ENCODE peak calls at places on chromosomes 5 and 9, in seven cellular contexts. One of them, this sample, is unnamed.

GRCh38 chr5:36944607-36945225 is 68.1 kb downstream of the NIPBL start:
- DNase-seq in stomach: no peak
- DNase-seq in sigmoid colon: no peak
- DNase-seq in ovary: no peak
- DNase-seq in heart left ventricle: no peak
- DNase-seq in heart right ventricle: no peak
- DNase-seq in HCT116: peak; percentile 51
- DNase-seq in this sample: no peak

GRCh38 chr5:59562756-59563389 is 330.7 kb downstream of the PDE4D start:
- DNase-seq in heart right ventricle: no peak
- DNase-seq in heart left ventricle: no peak
- DNase-seq in sigmoid colon: no peak
- DNase-seq in stomach: peak; percentile 42
- DNase-seq in ovary: no peak
- DNase-seq in HCT116: no peak
- DNase-seq in this sample: peak; percentile 44

GRCh38 chr5:36874465-36874864 is 2.1 kb upstream of the NIPBL start:
- DNase-seq in heart right ventricle: no peak
- DNase-seq in stomach: no peak
- DNase-seq in heart left ventricle: no peak
- DNase-seq in sigmoid colon: no peak
- DNase-seq in ovary: no peak
- DNase-seq in HCT116: no peak
- DNase-seq in this sample: no peak

GRCh38 chr5:126104951-126105350 is 318.3 kb upstream of the GRAMD2B start:
- DNase-seq in HCT116: no peak
- DNase-seq in heart left ventricle: no peak
- DNase-seq in stomach: no peak
- DNase-seq in sigmoid colon: no peak
- DNase-seq in ovary: no peak
- DNase-seq in heart right ventricle: no peak
- DNase-seq in this sample: no peak

GRCh38 chr5:27810458-27810857 is 772.1 kb upstream of the CDH9 start:
- DNase-seq in sigmoid colon: no peak
- DNase-seq in ovary: no peak
- DNase-seq in HCT116: no peak
- DNase-seq in heart left ventricle: no peak
- DNase-seq in stomach: no peak
- DNase-seq in heart right ventricle: no peak
- DNase-seq in this sample: no peak

GRCh38 chr9:68706579-68707201 is 1.6 kb downstream of the PIP5K1B start:
- DNase-seq in heart left ventricle: no peak
- DNase-seq in heart right ventricle: no peak
- DNase-seq in stomach: no peak
- DNase-seq in sigmoid colon: no peak
- DNase-seq in HCT116: no peak
- DNase-seq in ovary: no peak
- DNase-seq in this sample: no peak

GRCh38 chr9:95857896-95858295 is 17.6 kb upstream of the ERCC6L2 start:
- DNase-seq in ovary: no peak
- DNase-seq in heart right ventricle: no peak
- DNase-seq in stomach: no peak
- DNase-seq in heart left ventricle: no peak
- DNase-seq in HCT116: no peak
- DNase-seq in sigmoid colon: no peak
- DNase-seq in this sample: no peak

GRCh38 chr5:17398439-17398838 is 99.6 kb upstream of the TAF11L2 start:
- DNase-seq in ovary: no peak
- DNase-seq in stomach: no peak
- DNase-seq in heart left ventricle: no peak
- DNase-seq in heart right ventricle: no peak
- DNase-seq in HCT116: no peak
- DNase-seq in sigmoid colon: no peak
- DNase-seq in this sample: no peak

GRCh38 chr5:125137535-125137934 is 391.1 kb upstream of the ZNF608 start:
- DNase-seq in sigmoid colon: no peak
- DNase-seq in stomach: no peak
- DNase-seq in heart left ventricle: no peak
- DNase-seq in heart right ventricle: no peak
- DNase-seq in HCT116: no peak
- DNase-seq in ovary: no peak
- DNase-seq in this sample: no peak

GRCh38 chr9:37507586-37508134 is 21.9 kb downstream of the POLR1E start:
- DNase-seq in heart right ventricle: no peak
- DNase-seq in sigmoid colon: no peak
- DNase-seq in HCT116: no peak
- DNase-seq in stomach: no peak
- DNase-seq in heart left ventricle: no peak
- DNase-seq in ovary: no peak
- DNase-seq in this sample: no peak

GRCh38 chr5:1911773-1912235 is 29.1 kb upstream of the IRX4 start:
- DNase-seq in sigmoid colon: peak; percentile 28
- DNase-seq in heart left ventricle: no peak
- DNase-seq in ovary: no peak
- DNase-seq in HCT116: no peak
- DNase-seq in stomach: no peak
- DNase-seq in heart right ventricle: no peak
- DNase-seq in this sample: peak; percentile 9

DNA sequence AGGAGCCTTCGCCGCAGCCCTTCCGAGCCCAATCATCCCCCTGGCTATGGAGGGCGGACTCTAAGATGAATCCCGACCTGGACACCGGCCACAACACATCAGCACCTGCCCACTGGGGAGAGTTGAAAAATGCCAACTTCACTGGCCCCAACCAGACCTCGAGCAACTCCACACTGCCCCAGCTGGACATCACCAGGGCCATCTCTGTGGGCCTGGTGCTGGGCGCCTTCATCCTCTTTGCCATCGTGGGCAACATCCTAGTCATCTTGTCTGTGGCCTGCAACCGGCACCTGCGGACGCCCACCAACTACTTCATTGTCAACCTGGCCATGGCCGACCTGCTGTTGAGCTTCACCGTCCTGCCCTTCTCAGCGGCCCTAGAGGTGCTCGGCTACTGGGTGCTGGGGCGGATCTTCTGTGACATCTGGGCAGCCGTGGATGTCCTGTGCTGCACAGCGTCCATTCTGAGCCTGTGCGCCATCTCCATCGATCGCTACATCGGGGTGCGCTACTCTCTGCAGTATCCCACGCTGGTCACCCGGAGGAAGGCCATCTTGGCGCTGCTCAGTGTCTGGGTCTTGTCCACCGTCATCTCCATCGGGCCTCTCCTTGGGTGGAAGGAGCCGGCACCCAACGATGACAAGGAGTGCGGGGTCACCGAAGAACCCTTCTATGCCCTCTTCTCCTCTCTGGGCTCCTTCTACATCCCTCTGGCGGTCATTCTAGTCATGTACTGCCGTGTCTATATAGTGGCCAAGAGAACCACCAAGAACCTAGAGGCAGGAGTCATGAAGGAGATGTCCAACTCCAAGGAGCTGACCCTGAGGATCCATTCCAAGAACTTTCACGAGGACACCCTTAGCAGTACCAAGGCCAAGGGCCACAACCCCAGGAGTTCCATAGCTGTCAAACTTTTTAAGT is 819 bp downstream of the ADRA1B start:
- DNase-seq in heart left ventricle: no peak
- DNase-seq in sigmoid colon: no peak
- DNase-seq in HCT116: no peak
- DNase-seq in stomach: no peak
- DNase-seq in heart right ventricle: no peak
- DNase-seq in ovary: no peak
- DNase-seq in this sample: no peak
- H3K4me3 ChIP-seq in heart left ventricle: peak overlapping the region; percentile 55
- H3K4me3 ChIP-seq in sigmoid colon: peak overlapping the region; percentile 48
- H3K4me3 ChIP-seq in HCT116: no peak overlapping the region
- H3K4me3 ChIP-seq in stomach: peak overlapping the region; percentile 44
- H3K4me3 ChIP-seq in heart right ventricle: peak overlapping the region; percentile 46
- H3K4me3 ChIP-seq in ovary: peak overlapping the region; percentile 42
- H3K4me3 ChIP-seq in this sample: no peak overlapping the region

DNA sequence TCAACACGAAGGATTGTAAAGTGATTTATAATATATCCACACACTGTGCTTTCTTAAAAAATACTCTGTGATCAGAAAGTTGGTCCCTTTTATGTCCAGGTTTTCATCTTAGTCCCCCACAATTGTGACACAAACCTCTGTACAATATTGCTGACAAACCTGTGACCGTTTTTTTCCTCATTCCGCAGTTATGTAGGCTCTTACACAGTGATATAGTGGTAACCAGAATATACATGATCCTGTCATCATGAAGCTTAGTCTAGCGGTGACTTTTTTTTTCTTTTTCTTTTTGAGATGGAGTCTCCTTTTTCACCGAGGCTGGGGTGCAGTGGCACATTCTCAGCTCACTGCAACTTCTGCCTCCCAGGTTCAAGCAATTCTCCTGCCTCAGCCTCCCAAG is 8.7 kb downstream of the ANP32B start:
- DNase-seq in HCT116: no peak
- DNase-seq in sigmoid colon: no peak
- DNase-seq in ovary: no peak
- DNase-seq in heart left ventricle: no peak
- DNase-seq in heart right ventricle: no peak
- DNase-seq in stomach: no peak
- DNase-seq in this sample: no peak
- H3K4me1 ChIP-seq in HCT116: peaks cover 15% of the 10 kb centered on the region
- H3K4me1 ChIP-seq in sigmoid colon: peaks cover 71% of the 10 kb centered on the region
- H3K4me1 ChIP-seq in ovary: peaks cover 5% of the 10 kb centered on the region
- H3K4me1 ChIP-seq in heart left ventricle: peaks cover 26% of the 10 kb centered on the region
- H3K4me1 ChIP-seq in heart right ventricle: peaks cover 52% of the 10 kb centered on the region
- H3K4me1 ChIP-seq in stomach: peaks cover 83% of the 10 kb centered on the region
- H3K4me1 ChIP-seq in this sample: peaks cover 26% of the 10 kb centered on the region

GRCh38 chr5:25006734-25007133 is 362.0 kb upstream of the CDH10 start:
- DNase-seq in ovary: no peak
- DNase-seq in heart right ventricle: no peak
- DNase-seq in stomach: no peak
- DNase-seq in sigmoid colon: no peak
- DNase-seq in heart left ventricle: no peak
- DNase-seq in HCT116: no peak
- DNase-seq in this sample: no peak
- TF ChIP-seq CTCF in ovary: no peak
- TF ChIP-seq CTCF in heart right ventricle: no peak
- TF ChIP-seq CTCF in stomach: no peak
- TF ChIP-seq CTCF in sigmoid colon: no peak
- TF ChIP-seq CTCF in heart left ventricle: no peak
- TF ChIP-seq CTCF in HCT116: no peak
- TF ChIP-seq CTCF in this sample: no peak

DNA sequence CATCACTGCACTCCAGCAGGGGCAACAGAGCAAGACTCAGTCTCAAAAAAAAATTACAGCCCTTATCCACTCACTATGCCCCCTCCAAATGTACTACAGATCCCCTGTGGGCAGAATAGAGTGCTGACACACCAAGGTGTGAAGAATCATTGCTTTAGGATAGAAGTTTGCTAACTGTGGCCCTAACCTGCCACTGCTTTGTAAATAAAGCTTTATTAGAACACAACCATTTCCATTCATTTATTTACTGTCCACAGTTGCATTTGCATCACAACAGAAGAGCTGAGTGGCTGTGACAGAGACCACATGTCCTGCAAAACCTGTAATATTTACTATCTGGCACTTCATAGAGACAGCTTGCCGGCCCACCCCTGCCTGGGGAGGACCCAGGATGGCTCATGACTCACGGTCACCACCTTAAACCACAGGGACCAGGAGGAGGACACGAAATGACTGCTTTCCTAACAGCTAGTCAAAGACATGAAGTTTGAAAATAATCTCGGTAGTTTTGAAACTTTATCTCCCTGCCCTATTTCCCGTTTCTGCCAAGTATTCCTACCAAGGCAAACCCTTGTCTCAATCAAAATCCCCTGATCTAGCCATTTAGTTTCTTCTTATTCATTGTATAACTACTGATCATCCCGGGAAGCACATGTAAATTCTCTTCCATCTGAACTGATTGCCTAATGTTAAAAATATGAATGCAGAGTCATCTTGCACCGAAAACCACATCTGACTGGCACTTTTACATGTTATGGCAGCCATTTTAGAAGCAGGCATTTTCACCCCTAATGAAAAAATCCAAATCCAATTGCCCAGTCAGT is 206.1 kb downstream of the SLIT3 start:
- DNase-seq in heart left ventricle: no peak
- DNase-seq in sigmoid colon: no peak
- DNase-seq in ovary: no peak
- DNase-seq in stomach: no peak
- DNase-seq in heart right ventricle: no peak
- DNase-seq in HCT116: no peak
- DNase-seq in this sample: no peak
- H3K4me3 ChIP-seq in heart left ventricle: no peak overlapping the region
- H3K4me3 ChIP-seq in sigmoid colon: no peak overlapping the region
- H3K4me3 ChIP-seq in ovary: no peak overlapping the region
- H3K4me3 ChIP-seq in stomach: no peak overlapping the region
- H3K4me3 ChIP-seq in heart right ventricle: no peak overlapping the region
- H3K4me3 ChIP-seq in HCT116: no peak overlapping the region
- H3K4me3 ChIP-seq in this sample: no peak overlapping the region

DNA sequence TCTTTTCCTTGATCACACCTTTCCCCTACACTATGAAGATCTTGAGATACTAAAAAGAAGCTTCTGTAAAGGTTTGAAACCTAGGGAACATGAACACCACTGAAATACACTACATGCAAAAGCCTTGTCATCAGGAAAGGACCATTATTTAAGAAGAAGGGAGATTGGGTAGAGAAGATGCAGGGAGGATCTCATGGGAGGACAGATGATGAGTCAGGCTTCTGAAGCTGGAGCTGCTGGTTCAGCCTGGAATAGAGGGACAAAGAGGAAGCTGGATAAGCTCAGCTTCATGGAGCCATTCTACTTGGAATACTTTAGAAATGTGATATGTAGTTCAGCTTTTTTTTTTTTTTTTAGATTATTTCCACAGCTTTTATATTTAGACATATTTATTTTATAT is 169.8 kb downstream of the MAN2A1 start:
- DNase-seq in ovary: no peak
- DNase-seq in heart right ventricle: no peak
- DNase-seq in sigmoid colon: no peak
- DNase-seq in stomach: no peak
- DNase-seq in heart left ventricle: no peak
- DNase-seq in HCT116: no peak
- DNase-seq in this sample: no peak
- H3K4me1 ChIP-seq in ovary: no peaks in the 10 kb centered on the region
- H3K4me1 ChIP-seq in heart right ventricle: no peaks in the 10 kb centered on the region
- H3K4me1 ChIP-seq in sigmoid colon: peaks cover 11% of the 10 kb centered on the region
- H3K4me1 ChIP-seq in stomach: no peaks in the 10 kb centered on the region
- H3K4me1 ChIP-seq in heart left ventricle: no peaks in the 10 kb centered on the region
- H3K4me1 ChIP-seq in HCT116: no peaks in the 10 kb centered on the region
- H3K4me1 ChIP-seq in this sample: no peaks in the 10 kb centered on the region

GRCh38 chr9:91421022-91421765 is 2.4 kb downstream of the NFIL3 start:
- DNase-seq in heart right ventricle: peak; percentile 38
- DNase-seq in HCT116: no peak
- DNase-seq in heart left ventricle: peak; percentile 39
- DNase-seq in stomach: no peak
- DNase-seq in ovary: peak; percentile 69
- DNase-seq in sigmoid colon: peak; percentile 77
- DNase-seq in this sample: no peak
- TF ChIP-seq CTCF in heart right ventricle: peak; percentile 48
- TF ChIP-seq CTCF in HCT116: no peak
- TF ChIP-seq CTCF in heart left ventricle: peak; percentile 54
- TF ChIP-seq CTCF in stomach: no peak
- TF ChIP-seq CTCF in ovary: no peak
- TF ChIP-seq CTCF in sigmoid colon: peak; percentile 30
- TF ChIP-seq CTCF in this sample: no peak